ENCODE peak calls at places on chromosomes 12 and 14, in ten cellular contexts. T is HepG2, V is uterus, Y is HCT116, H is testis, W is body of pancreas, A is GM12891, R is GM12892, G is breast epithelium, I is Peyer's patch. D is an unnamed sample.

GRCh38 chr14:89586258-89587127 is 169.5 kb upstream of the FOXN3 start:
- DNase-seq in T (no peak), V (no peak), Y (no peak), H (no peak), W (no peak), A (no peak), R (no peak), G (no peak), I (no peak), D (no peak)

GRCh38 chr14:99930420-99931274 is 134.6 kb upstream of the EVL start:
- DNase-seq in T (no peak), V (no peak), Y (no peak), H (no peak), W (no peak), A (no peak), R (peak), G (no peak), I (peak), D (no peak)

GRCh38 chr14:76430017-76430416 is 54.1 kb downstream of the ESRRB start:
- DNase-seq in T (no peak), V (no peak), Y (no peak), H (no peak), W (no peak), A (no peak), R (no peak), G (no peak), I (no peak), D (no peak)

GRCh38 chr14:68968051-68968450 is 11.1 kb downstream of the ACTN1 start:
- DNase-seq in T (no peak), V (no peak), Y (no peak), H (no peak), W (no peak), A (no peak), R (no peak), G (no peak), I (peak), D (no peak)

GRCh38 chr12:28569698-28570411 is 379.6 kb downstream of the CCDC91 start:
- DNase-seq in T (no peak), V (no peak), Y (no peak), H (no peak), W (no peak), A (no peak), R (no peak), G (no peak), I (no peak), D (peak)

GRCh38 chr14:23539867-23540469 is 11.6 kb downstream of the ZFHX2 start:
- DNase-seq in T (no peak), V (no peak), Y (no peak), H (no peak), W (no peak), A (no peak), R (no peak), G (no peak), I (no peak), D (no peak)

GRCh38 chr14:96953443-96953842 is 156.3 kb downstream of the VRK1 start:
- DNase-seq in T (no peak), V (no peak), Y (no peak), H (no peak), W (no peak), A (no peak), R (no peak), G (no peak), I (no peak), D (no peak)

GRCh38 chr12:104736307-104736706 is 221.8 kb downstream of the SLC41A2 start:
- DNase-seq in T (no peak), V (no peak), Y (no peak), H (no peak), W (no peak), A (no peak), R (no peak), G (no peak), I (no peak), D (peak)

GRCh38 chr14:54366726-54367707 is 29.8 kb upstream of the CDKN3 start:
- DNase-seq in T (peak), V (no peak), Y (peak), H (peak), W (peak), A (peak), R (no peak), G (peak), I (no peak), D (peak)

GRCh38 chr12:70043490-70044138 is 199.6 kb upstream of the CNOT2 start:
- DNase-seq in T (no peak), V (no peak), Y (no peak), H (no peak), W (no peak), A (no peak), R (no peak), G (no peak), I (no peak), D (no peak)

GRCh38 chr14:68807148-68807600 is 14.3 kb upstream of the ZFP36L1 start:
- DNase-seq in T (peak), V (peak), Y (no peak), H (peak), W (peak), A (no peak), R (no peak), G (peak), I (peak), D (peak)

GRCh38 chr14:93720076-93720815 is 68.0 kb downstream of the PRIMA1 start:
- DNase-seq in T (no peak), V (no peak), Y (no peak), H (no peak), W (no peak), A (no peak), R (no peak), G (no peak), I (no peak), D (no peak)

GRCh38 chr14:24057271-24057670 is 5.5 kb downstream of the CARMIL3 start:
- DNase-seq in T (no peak), V (no peak), Y (no peak), H (no peak), W (peak), A (peak), R (no peak), G (no peak), I (no peak), D (no peak)

GRCh38 chr14:52039124-52039815 is 29.6 kb downstream of the NID2 start:
- DNase-seq in T (no peak), V (no peak), Y (no peak), H (no peak), W (no peak), A (no peak), R (no peak), G (no peak), I (no peak), D (no peak)

GRCh38 chr12:31234955-31235867 is 90.7 kb downstream of the SINHCAF start:
- DNase-seq in T (peak), V (peak), Y (peak), H (peak), W (peak), A (no peak), R (no peak), G (no peak), I (no peak), D (peak)

GRCh38 chr14:32578181-32578580 is 249.1 kb downstream of the AKAP6 start:
- DNase-seq in T (no peak), V (no peak), Y (no peak), H (no peak), W (no peak), A (peak), R (no peak), G (no peak), I (no peak), D (no peak)

GRCh38 chr14:36662258-36662542 is 540 bp downstream of the PAX9 start:
- DNase-seq in T (no peak), V (no peak), Y (no peak), H (no peak), W (no peak), A (no peak), R (no peak), G (no peak), I (no peak), D (no peak)

GRCh38 chr12:64560395-64561301 is 49.6 kb upstream of the RASSF3 start:
- DNase-seq in T (no peak), V (peak), Y (peak), H (no peak), W (no peak), A (no peak), R (no peak), G (no peak), I (no peak), D (peak)

GRCh38 chr12:121748571-121749265 is 36.2 kb downstream of the TMEM120B start:
- DNase-seq in T (peak), V (peak), Y (no peak), H (peak), W (no peak), A (no peak), R (no peak), G (no peak), I (no peak), D (peak)

GRCh38 chr14:91918159-91918883 is 29.2 kb downstream of the FBLN5 start:
- DNase-seq in T (no peak), V (peak), Y (no peak), H (peak), W (no peak), A (no peak), R (no peak), G (no peak), I (no peak), D (no peak)

GRCh38 chr12:124700810-124701594 is 133.6 kb upstream of the NCOR2 start:
- DNase-seq in T (no peak), V (peak), Y (no peak), H (peak), W (peak), A (no peak), R (no peak), G (peak), I (no peak), D (peak)

GRCh38 chr14:75566321-75566720 is 12.1 kb upstream of the FLVCR2 start:
- DNase-seq in T (no peak), V (no peak), Y (no peak), H (no peak), W (no peak), A (no peak), R (no peak), G (peak), I (no peak), D (no peak)

GRCh38 chr14:44960146-44960545 is 1.6 kb downstream of the KLHL28 start:
- DNase-seq in T (no peak), V (no peak), Y (no peak), H (no peak), W (no peak), A (no peak), R (no peak), G (no peak), I (no peak), D (no peak)

GRCh38 chr12:19880076-19880475 is 440.8 kb downstream of the AEBP2 start:
- DNase-seq in T (no peak), V (no peak), Y (no peak), H (no peak), W (no peak), A (no peak), R (no peak), G (no peak), I (no peak), D (no peak)

GRCh38 chr12:1594045-1594294 is 411 bp downstream of the FBXL14 start:
- DNase-seq in T (no peak), V (no peak), Y (no peak), H (peak), W (peak), A (peak), R (peak), G (no peak), I (peak), D (no peak)

GRCh38 chr12:5200276-5201087 is 156.8 kb downstream of the KCNA5 start:
- DNase-seq in T (peak), V (peak), Y (peak), H (peak), W (peak), A (peak), R (peak), G (peak), I (no peak), D (peak)

GRCh38 chr14:24847568-24847967 is 202.4 kb downstream of the STXBP6 start:
- DNase-seq in T (no peak), V (no peak), Y (no peak), H (no peak), W (no peak), A (no peak), R (no peak), G (no peak), I (no peak), D (no peak)

GRCh38 chr12:114729731-114730130 is 45.8 kb upstream of the TBX3 start:
- DNase-seq in T (no peak), V (no peak), Y (no peak), H (no peak), W (no peak), A (no peak), R (no peak), G (no peak), I (no peak), D (peak)

GRCh38 chr12:103882861-103883596 is 42.0 kb upstream of the NT5DC3 start:
- DNase-seq in T (no peak), V (no peak), Y (no peak), H (no peak), W (no peak), A (no peak), R (no peak), G (no peak), I (no peak), D (no peak)

GRCh38 chr12:71640316-71640715 is 23.3 kb downstream of the ZFC3H1 start:
- DNase-seq in T (no peak), V (no peak), Y (no peak), H (no peak), W (no peak), A (no peak), R (no peak), G (no peak), I (no peak), D (no peak)

GRCh38 chr12:65823481-65824313 is 586 bp upstream of the HMGA2 start:
- DNase-seq in T (peak), V (peak), Y (peak), H (peak), W (peak), A (no peak), R (peak), G (no peak), I (no peak), D (peak)

GRCh38 chr12:75646329-75646940 is 135.0 kb upstream of the KRR1 start:
- DNase-seq in T (no peak), V (no peak), Y (no peak), H (no peak), W (no peak), A (no peak), R (no peak), G (no peak), I (no peak), D (peak)

GRCh38 chr12:9244894-9245293 is 36.7 kb upstream of the PZP start:
- DNase-seq in T (peak), V (no peak), Y (no peak), H (peak), W (peak), A (no peak), R (peak), G (peak), I (no peak), D (no peak)

DNA sequence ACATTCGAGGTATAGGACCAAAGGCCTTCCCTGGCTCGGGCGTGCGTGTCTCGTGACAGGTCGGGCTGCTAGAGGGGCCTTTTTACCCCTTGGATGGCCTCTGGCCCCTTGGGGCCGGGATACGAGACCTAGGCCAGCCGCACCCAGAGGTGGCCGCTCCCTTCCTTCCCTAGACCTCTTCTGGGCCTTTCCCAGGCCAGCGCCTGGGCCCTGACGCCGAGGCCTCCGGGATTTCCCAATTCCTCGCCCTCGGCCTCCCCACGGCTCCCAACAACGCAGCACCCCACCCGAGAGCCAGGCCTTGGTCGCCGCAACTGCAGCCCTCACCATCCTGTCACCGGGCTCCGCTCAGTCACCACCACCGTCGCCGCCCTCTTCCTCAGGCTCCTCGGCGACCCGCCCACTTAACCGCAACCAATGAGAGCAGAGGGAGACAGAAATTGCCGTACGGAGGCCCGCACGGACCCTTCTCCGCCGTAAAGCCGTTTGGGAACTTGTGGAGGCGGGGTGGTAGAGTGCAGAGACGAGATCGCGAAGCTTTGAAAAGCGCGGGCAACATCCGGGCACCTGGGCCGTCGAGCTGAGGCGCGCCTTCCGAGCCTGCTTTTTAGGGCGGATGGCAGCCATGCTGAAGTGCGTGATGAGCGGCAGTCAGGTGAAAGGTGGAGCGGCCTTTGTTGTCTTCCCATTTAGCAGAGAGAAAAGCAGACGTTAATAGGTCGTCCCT is at the start of the genes RAD9B and VPS29:
- DNase-seq in T (peak), V (peak), Y (peak), H (peak), W (peak), A (peak), R (peak), G (peak), I (peak), D (peak)
- TF ChIP-seq POLR2A in T (peak), V (peak), Y (peak), H (peak), W (peak), A (peak), R (peak), G (peak), I (peak), D (peak)

DNA sequence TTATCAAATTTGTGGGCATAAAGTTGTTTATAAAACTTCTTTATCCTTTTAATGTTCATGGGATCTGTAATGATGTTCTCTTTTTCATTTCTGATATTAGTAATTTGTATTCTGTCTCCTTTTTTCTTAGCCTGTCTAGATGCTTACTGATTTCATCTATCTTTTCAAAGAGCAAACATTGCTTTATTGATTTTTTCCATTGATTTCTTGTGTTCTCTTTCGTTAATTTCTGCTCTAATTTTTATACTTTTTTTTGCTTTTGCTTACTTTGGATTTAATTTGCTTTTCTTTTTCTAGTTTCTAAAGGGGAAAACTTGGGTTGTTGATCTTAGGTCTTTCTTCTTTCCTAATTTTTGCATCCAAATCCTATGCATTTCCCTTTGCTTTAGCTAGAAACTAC is 42.5 kb downstream of the CRADD start:
- DNase-seq in T (no peak), V (no peak), Y (no peak), H (no peak), W (no peak), A (no peak), R (no peak), G (no peak), I (no peak), D (no peak)
- TF ChIP-seq POLR2A in T (no peak), V (no peak), Y (no peak), H (no peak), W (no peak), A (no peak), R (no peak), G (no peak), I (no peak), D (no peak)

GRCh38 chr14:103332143-103332919 is 1.7 kb upstream of the EIF5 start:
- DNase-seq in T (no peak), V (no peak), Y (no peak), H (peak), W (no peak), A (no peak), R (no peak), G (no peak), I (no peak), D (no peak)

GRCh38 chr14:103336191-103336590 is 2.2 kb downstream of the EIF5 start:
- DNase-seq in T (no peak), V (no peak), Y (no peak), H (no peak), W (no peak), A (no peak), R (no peak), G (no peak), I (no peak), D (no peak)

GRCh38 chr14:103333754-103334643 is at the start of gene EIF5:
- DNase-seq in T (peak), V (peak), Y (peak), H (peak), W (peak), A (peak), R (peak), G (peak), I (peak), D (peak)

GRCh38 chr14:103337794-103338193 is 3.8 kb downstream of the EIF5 start:
- DNase-seq in T (no peak), V (no peak), Y (no peak), H (no peak), W (no peak), A (no peak), R (no peak), G (no peak), I (no peak), D (no peak)

GRCh38 chr14:103334644-103335603 is 887 bp downstream of the EIF5 start:
- DNase-seq in T (peak), V (peak), Y (no peak), H (peak), W (peak), A (no peak), R (no peak), G (peak), I (peak), D (peak)
- TF ChIP-seq POLR2A in T (peak), V (no peak), Y (no peak), H (no peak), W (peak), A (peak), R (peak), G (peak), I (peak), D (no peak)

GRCh38 chr14:57355081-57355480 is 35.3 kb upstream of the NAA30 start:
- DNase-seq in T (peak), V (no peak), Y (no peak), H (no peak), W (no peak), A (no peak), R (no peak), G (no peak), I (no peak), D (no peak)

DNA sequence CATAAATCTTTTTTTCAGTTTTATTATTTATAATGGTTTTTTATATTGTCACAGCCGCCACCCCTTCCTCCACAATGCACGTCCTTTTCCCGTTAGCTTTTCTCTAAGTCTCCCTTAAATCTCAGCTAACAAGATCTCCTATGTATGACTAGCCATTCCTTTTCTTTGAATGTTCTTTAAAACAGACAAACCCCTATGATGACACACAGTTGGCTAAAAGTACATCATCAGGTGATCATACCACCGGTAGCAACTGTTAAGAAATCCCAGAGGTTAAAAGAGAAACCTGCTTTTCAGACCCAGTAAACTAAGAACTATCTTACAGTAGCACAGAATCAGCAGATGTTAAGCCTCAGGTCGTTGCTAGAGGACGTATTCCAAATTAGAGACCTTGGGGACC is 37.6 kb upstream of the NAA30 start:
- DNase-seq in T (no peak), V (no peak), Y (no peak), H (no peak), W (no peak), A (no peak), R (no peak), G (no peak), I (no peak), D (no peak)
- TF ChIP-seq POLR2A in T (no peak), V (no peak), Y (no peak), H (no peak), W (no peak), A (no peak), R (no peak), G (no peak), I (no peak), D (no peak)

GRCh38 chr14:95891742-95892141 is 15.1 kb downstream of the TUNAR start:
- DNase-seq in T (no peak), V (no peak), Y (peak), H (no peak), W (no peak), A (no peak), R (no peak), G (no peak), I (no peak), D (peak)
- TF ChIP-seq POLR2A in T (no peak), V (no peak), Y (no peak), H (no peak), W (no peak), A (no peak), R (no peak), G (no peak), I (no peak), D (no peak)

GRCh38 chr12:57521475-57522018 is 1.1 kb upstream of the MBD6 start:
- DNase-seq in T (peak), V (peak), Y (no peak), H (peak), W (peak), A (no peak), R (no peak), G (peak), I (peak), D (peak)
- TF ChIP-seq POLR2A in T (no peak), V (no peak), Y (peak), H (no peak), W (no peak), A (no peak), R (no peak), G (no peak), I (no peak), D (no peak)

D was measured in IMR-90.